ENCODE peak calls at places on chromosomes 11 and 22, in five cellular contexts. One of them, this sample, is unnamed.

GRCh38 chr11:112470355-112470754 is 209.7 kb upstream of the PLET1 start:
- DNase-seq in cardiac fibroblast: peak
- DNase-seq in Peyer's patch: no peak
- DNase-seq in fibroblast of pulmonary artery: no peak
- DNase-seq in type B pancreatic cell: no peak
- DNase-seq in this sample: no peak

GRCh38 chr11:121575250-121575962 is 122.6 kb upstream of the SORL1-AS1 start:
- DNase-seq in cardiac fibroblast: peak
- DNase-seq in Peyer's patch: peak
- DNase-seq in fibroblast of pulmonary artery: peak
- DNase-seq in type B pancreatic cell: no peak
- DNase-seq in this sample: peak

GRCh38 chr22:49825944-49826602 is 1.6 kb downstream of the BRD1 start:
- DNase-seq in cardiac fibroblast: peak
- DNase-seq in Peyer's patch: peak
- DNase-seq in fibroblast of pulmonary artery: peak
- DNase-seq in type B pancreatic cell: no peak
- DNase-seq in this sample: peak

GRCh38 chr22:25475554-25476022 is 88.9 kb upstream of the GRK3 start:
- DNase-seq in cardiac fibroblast: peak
- DNase-seq in Peyer's patch: no peak
- DNase-seq in fibroblast of pulmonary artery: peak
- DNase-seq in type B pancreatic cell: no peak
- DNase-seq in this sample: no peak

GRCh38 chr11:18705651-18706281 is 7.2 kb downstream of the TMEM86A start:
- DNase-seq in cardiac fibroblast: no peak
- DNase-seq in Peyer's patch: peak
- DNase-seq in fibroblast of pulmonary artery: no peak
- DNase-seq in type B pancreatic cell: no peak
- DNase-seq in this sample: no peak

GRCh38 chr11:68009391-68010000 is 631 bp upstream of the ALDH3B1 start:
- DNase-seq in cardiac fibroblast: peak
- DNase-seq in Peyer's patch: peak
- DNase-seq in fibroblast of pulmonary artery: peak
- DNase-seq in type B pancreatic cell: no peak
- DNase-seq in this sample: peak

GRCh38 chr11:69423181-69423580 is 58.3 kb upstream of the LINC01488 start:
- DNase-seq in cardiac fibroblast: no peak
- DNase-seq in Peyer's patch: no peak
- DNase-seq in fibroblast of pulmonary artery: no peak
- DNase-seq in type B pancreatic cell: no peak
- DNase-seq in this sample: no peak

GRCh38 chr22:48438791-48439559 is 1388.7 kb downstream of the BRD1 start:
- DNase-seq in cardiac fibroblast: no peak
- DNase-seq in Peyer's patch: no peak
- DNase-seq in fibroblast of pulmonary artery: no peak
- DNase-seq in type B pancreatic cell: no peak
- DNase-seq in this sample: no peak

GRCh38 chr22:41934284-41935014 is 7.8 kb upstream of the TNFRSF13C start:
- DNase-seq in cardiac fibroblast: no peak
- DNase-seq in Peyer's patch: no peak
- DNase-seq in fibroblast of pulmonary artery: no peak
- DNase-seq in type B pancreatic cell: no peak
- DNase-seq in this sample: no peak

GRCh38 chr11:109984634-109985289 is 108.4 kb upstream of the ZC3H12C start:
- DNase-seq in cardiac fibroblast: peak
- DNase-seq in Peyer's patch: no peak
- DNase-seq in fibroblast of pulmonary artery: no peak
- DNase-seq in type B pancreatic cell: no peak
- DNase-seq in this sample: no peak

GRCh38 chr11:37710031-37710430 is 1112.0 kb upstream of the RAG2 start:
- DNase-seq in cardiac fibroblast: no peak
- DNase-seq in Peyer's patch: no peak
- DNase-seq in fibroblast of pulmonary artery: peak
- DNase-seq in type B pancreatic cell: no peak
- DNase-seq in this sample: no peak

GRCh38 chr22:31764785-31765184 is 11.0 kb downstream of the DEPDC5 start:
- DNase-seq in cardiac fibroblast: no peak
- DNase-seq in Peyer's patch: no peak
- DNase-seq in fibroblast of pulmonary artery: peak
- DNase-seq in type B pancreatic cell: no peak
- DNase-seq in this sample: no peak

GRCh38 chr22:50027639-50028537 is 15.3 kb upstream of the IL17REL start:
- DNase-seq in cardiac fibroblast: no peak
- DNase-seq in Peyer's patch: no peak
- DNase-seq in fibroblast of pulmonary artery: no peak
- DNase-seq in type B pancreatic cell: peak
- DNase-seq in this sample: no peak

GRCh38 chr22:49756656-49757055 is 71.0 kb downstream of the BRD1 start:
- DNase-seq in cardiac fibroblast: no peak
- DNase-seq in Peyer's patch: no peak
- DNase-seq in fibroblast of pulmonary artery: no peak
- DNase-seq in type B pancreatic cell: no peak
- DNase-seq in this sample: peak

GRCh38 chr11:10225553-10225952 is 68.5 kb downstream of the SBF2 start:
- DNase-seq in cardiac fibroblast: peak
- DNase-seq in Peyer's patch: no peak
- DNase-seq in fibroblast of pulmonary artery: peak
- DNase-seq in type B pancreatic cell: no peak
- DNase-seq in this sample: no peak

GRCh38 chr11:13140873-13141655 is 131.9 kb downstream of the RASSF10 start:
- DNase-seq in cardiac fibroblast: no peak
- DNase-seq in Peyer's patch: no peak
- DNase-seq in fibroblast of pulmonary artery: no peak
- DNase-seq in type B pancreatic cell: no peak
- DNase-seq in this sample: no peak

GRCh38 chr11:27282806-27283205 is 80.2 kb downstream of the CCDC34 start:
- DNase-seq in cardiac fibroblast: peak
- DNase-seq in Peyer's patch: no peak
- DNase-seq in fibroblast of pulmonary artery: peak
- DNase-seq in type B pancreatic cell: no peak
- DNase-seq in this sample: no peak

GRCh38 chr22:44543781-44544181 is 45.7 kb upstream of the RTL6 start:
- DNase-seq in cardiac fibroblast: peak
- DNase-seq in Peyer's patch: no peak
- DNase-seq in fibroblast of pulmonary artery: no peak
- DNase-seq in type B pancreatic cell: no peak
- DNase-seq in this sample: no peak

GRCh38 chr11:57812634-57813033 is 51.0 kb downstream of the CTNND1 start:
- DNase-seq in cardiac fibroblast: no peak
- DNase-seq in Peyer's patch: no peak
- DNase-seq in fibroblast of pulmonary artery: no peak
- DNase-seq in type B pancreatic cell: no peak
- DNase-seq in this sample: no peak

GRCh38 chr11:26062665-26063064 is 269.3 kb upstream of the ANO3 start:
- DNase-seq in cardiac fibroblast: peak
- DNase-seq in Peyer's patch: no peak
- DNase-seq in fibroblast of pulmonary artery: no peak
- DNase-seq in type B pancreatic cell: no peak
- DNase-seq in this sample: no peak

GRCh38 chr22:37892566-37893338 is 13.3 kb upstream of the MICALL1 start:
- DNase-seq in cardiac fibroblast: no peak
- DNase-seq in Peyer's patch: no peak
- DNase-seq in fibroblast of pulmonary artery: peak
- DNase-seq in type B pancreatic cell: no peak
- DNase-seq in this sample: no peak

GRCh38 chr22:41779889-41780505 is 20.5 kb upstream of the CCDC134 start:
- DNase-seq in cardiac fibroblast: no peak
- DNase-seq in Peyer's patch: no peak
- DNase-seq in fibroblast of pulmonary artery: no peak
- DNase-seq in type B pancreatic cell: no peak
- DNase-seq in this sample: peak

GRCh38 chr22:46377566-46378498 is 42.3 kb downstream of the TRMU start:
- DNase-seq in cardiac fibroblast: peak
- DNase-seq in Peyer's patch: no peak
- DNase-seq in fibroblast of pulmonary artery: no peak
- DNase-seq in type B pancreatic cell: no peak
- DNase-seq in this sample: no peak

GRCh38 chr11:70129051-70129592 is 51.0 kb downstream of the ANO1 start:
- DNase-seq in cardiac fibroblast: no peak
- DNase-seq in Peyer's patch: no peak
- DNase-seq in fibroblast of pulmonary artery: no peak
- DNase-seq in type B pancreatic cell: no peak
- DNase-seq in this sample: no peak

GRCh38 chr11:44711772-44712608 is 14.8 kb upstream of the TSPAN18 start:
- DNase-seq in cardiac fibroblast: no peak
- DNase-seq in Peyer's patch: no peak
- DNase-seq in fibroblast of pulmonary artery: no peak
- DNase-seq in type B pancreatic cell: no peak
- DNase-seq in this sample: no peak

GRCh38 chr22:37173709-37174108 is 14.3 kb downstream of the C1QTNF6 start:
- DNase-seq in cardiac fibroblast: peak
- DNase-seq in Peyer's patch: no peak
- DNase-seq in fibroblast of pulmonary artery: peak
- DNase-seq in type B pancreatic cell: no peak
- DNase-seq in this sample: peak

GRCh38 chr22:35578836-35579575 is 38.1 kb downstream of the MB start:
- DNase-seq in cardiac fibroblast: no peak
- DNase-seq in Peyer's patch: no peak
- DNase-seq in fibroblast of pulmonary artery: no peak
- DNase-seq in type B pancreatic cell: no peak
- DNase-seq in this sample: no peak

DNA sequence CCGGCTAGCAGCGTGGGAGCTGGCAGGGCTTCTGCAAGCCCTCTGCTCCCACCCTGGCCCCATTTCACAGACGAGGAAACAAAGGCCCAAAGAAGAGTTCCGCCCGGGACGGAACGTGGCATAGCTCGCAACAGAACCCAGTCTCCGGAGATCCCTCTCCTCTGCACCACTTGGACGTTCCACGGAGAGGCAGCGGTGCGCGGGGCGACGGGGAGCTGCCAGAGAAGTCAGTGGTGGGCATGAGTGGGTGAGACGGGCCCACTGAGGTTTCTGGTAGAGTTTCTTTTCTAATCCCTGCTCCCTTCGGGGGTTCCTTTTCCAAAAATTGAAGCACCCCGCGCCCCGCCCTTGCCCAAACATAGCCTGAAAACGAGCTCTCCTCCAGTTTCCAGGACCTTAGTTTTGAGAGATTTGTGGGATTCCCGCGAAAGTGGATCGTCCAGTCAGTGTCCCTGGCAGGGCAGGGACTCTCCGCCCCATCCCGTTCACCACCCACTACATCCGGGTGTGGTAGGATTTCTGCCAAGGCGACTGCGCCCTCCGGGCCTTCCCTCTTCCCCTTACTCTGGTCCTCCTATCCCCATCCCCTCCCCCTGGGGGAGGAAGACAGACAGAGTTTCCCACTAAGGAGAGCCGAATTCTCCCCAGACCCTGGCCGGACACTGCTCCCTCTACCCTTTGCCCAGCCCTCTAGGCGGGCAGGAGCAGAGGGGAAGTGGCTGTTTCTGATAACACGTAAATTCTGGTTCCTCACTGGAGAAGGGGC is 764 bp upstream of the NECTIN1 start:
- DNase-seq in cardiac fibroblast: peak
- DNase-seq in Peyer's patch: peak
- DNase-seq in fibroblast of pulmonary artery: peak
- DNase-seq in type B pancreatic cell: no peak
- DNase-seq in this sample: no peak
- TF ChIP-seq CTCF in cardiac fibroblast: no peak
- TF ChIP-seq CTCF in Peyer's patch: no peak
- TF ChIP-seq CTCF in fibroblast of pulmonary artery: no peak
- TF ChIP-seq CTCF in type B pancreatic cell: peak
- TF ChIP-seq CTCF in this sample: peak

DNA sequence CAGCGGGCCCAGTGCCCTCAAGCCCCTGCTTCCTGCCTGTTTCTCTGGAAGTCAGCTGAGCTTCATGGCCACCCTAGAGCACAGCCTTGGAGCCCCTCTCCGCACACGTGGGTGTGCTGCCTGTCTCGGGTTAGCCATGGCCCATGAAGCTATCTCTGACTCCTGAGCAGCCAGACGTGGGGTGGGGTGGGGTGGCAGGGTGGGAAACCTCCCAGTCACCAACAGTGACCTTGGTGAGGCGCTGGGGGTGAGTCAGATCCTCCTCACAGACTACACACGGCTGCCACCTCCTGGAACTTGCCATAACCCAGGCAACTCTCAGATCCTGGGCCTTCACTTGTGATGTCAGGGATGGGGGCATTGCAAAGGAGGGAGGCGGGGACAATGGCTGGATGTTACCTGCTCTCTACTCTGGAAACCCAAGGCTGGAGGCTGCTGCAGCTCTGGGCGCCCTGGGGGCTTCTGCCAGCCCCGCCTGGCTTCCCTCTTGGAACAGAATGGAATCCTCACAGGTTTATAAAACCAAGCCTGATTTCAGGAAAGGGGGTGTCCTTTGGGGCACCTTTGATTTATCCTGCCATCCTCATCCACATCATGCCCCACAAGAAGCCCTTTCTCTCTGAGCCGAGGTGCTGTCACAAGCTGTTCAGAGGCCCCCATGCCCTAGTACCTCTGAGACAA is 88.4 kb downstream of the SNX19 start:
- DNase-seq in cardiac fibroblast: peak
- DNase-seq in Peyer's patch: no peak
- DNase-seq in fibroblast of pulmonary artery: peak
- DNase-seq in type B pancreatic cell: no peak
- DNase-seq in this sample: no peak
- TF ChIP-seq CTCF in cardiac fibroblast: peak
- TF ChIP-seq CTCF in Peyer's patch: no peak
- TF ChIP-seq CTCF in fibroblast of pulmonary artery: peak
- TF ChIP-seq CTCF in type B pancreatic cell: peak
- TF ChIP-seq CTCF in this sample: no peak

GRCh38 chr11:3867209-3868071 is 12.0 kb downstream of the STIM1 start:
- DNase-seq in cardiac fibroblast: peak
- DNase-seq in Peyer's patch: peak
- DNase-seq in fibroblast of pulmonary artery: peak
- DNase-seq in type B pancreatic cell: no peak
- DNase-seq in this sample: no peak
- TF ChIP-seq CTCF in cardiac fibroblast: no peak
- TF ChIP-seq CTCF in Peyer's patch: no peak
- TF ChIP-seq CTCF in fibroblast of pulmonary artery: no peak
- TF ChIP-seq CTCF in type B pancreatic cell: no peak
- TF ChIP-seq CTCF in this sample: no peak

DNA sequence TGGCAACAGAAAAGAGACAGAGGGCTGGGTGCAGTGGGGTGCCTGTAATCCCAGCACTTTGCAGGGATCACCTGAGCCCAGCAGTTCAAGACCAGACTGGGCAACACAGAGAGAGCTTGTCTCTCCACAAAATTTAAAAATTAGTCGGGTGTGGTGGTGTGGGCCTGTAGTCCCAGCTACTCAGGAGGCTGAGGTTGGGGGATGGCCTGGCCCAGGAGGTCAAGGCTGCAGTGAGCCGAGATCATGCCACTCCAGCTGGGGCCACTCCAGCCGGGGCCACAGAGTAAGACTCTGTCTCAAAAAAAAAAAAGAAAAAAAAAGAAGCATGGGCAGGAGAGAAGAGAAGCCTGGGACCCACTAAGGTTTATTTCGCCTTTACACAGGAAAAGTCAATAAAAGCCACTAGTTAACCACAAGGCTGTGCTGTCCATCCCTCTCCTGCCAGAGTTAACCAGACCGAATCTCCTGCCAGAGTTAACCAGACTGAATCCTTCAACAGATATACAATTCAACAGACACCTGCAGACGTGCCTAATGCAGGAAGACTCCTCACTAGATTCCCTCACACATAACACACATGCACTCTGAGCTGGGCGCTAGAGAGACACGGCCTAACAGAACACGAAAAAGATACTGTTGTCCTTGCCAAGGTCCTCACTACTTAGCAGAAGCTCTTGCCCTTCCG is 29.8 kb downstream of the MICAL3 start:
- DNase-seq in cardiac fibroblast: no peak
- DNase-seq in Peyer's patch: peak
- DNase-seq in fibroblast of pulmonary artery: no peak
- DNase-seq in type B pancreatic cell: no peak
- DNase-seq in this sample: no peak
- TF ChIP-seq CTCF in cardiac fibroblast: no peak
- TF ChIP-seq CTCF in Peyer's patch: no peak
- TF ChIP-seq CTCF in fibroblast of pulmonary artery: no peak
- TF ChIP-seq CTCF in type B pancreatic cell: no peak
- TF ChIP-seq CTCF in this sample: no peak

This sample was measured in CD14-positive monocyte.